ENCODE peak calls at places on chromosomes 3 and 15, in seven cellular contexts. One of them, this sample, is unnamed.

GRCh38 chr3:21059409-21059808 is 691.6 kb downstream of the ZNF385D start:
- DNase-seq in Right ventricle myocardium superior: no peak
- DNase-seq in stimulated activated CD4-positive, alpha-beta T cell treated with anti-CD3 and anti-CD28 coated beads, Interleukin-1b, Interleukin-23, amount 100 ng/mL, for 24 hours: no peak
- DNase-seq in anterior cingulate cortex: no peak
- DNase-seq in AG04450: no peak
- DNase-seq in heart right ventricle: no peak
- DNase-seq in Panc1: no peak
- DNase-seq in this sample: no peak

GRCh38 chr15:37979597-37979996 is 45.2 kb downstream of the TMCO5A start:
- DNase-seq in Right ventricle myocardium superior: no peak
- DNase-seq in anterior cingulate cortex: no peak
- DNase-seq in heart right ventricle: no peak
- DNase-seq in stimulated activated CD4-positive, alpha-beta T cell treated with anti-CD3 and anti-CD28 coated beads, Interleukin-1b, Interleukin-23, amount 100 ng/mL, for 24 hours: no peak
- DNase-seq in AG04450: no peak
- DNase-seq in Panc1: no peak
- DNase-seq in this sample: no peak

GRCh38 chr3:138909904-138910303 is 37.0 kb downstream of the FOXL2 start:
- DNase-seq in AG04450: no peak
- DNase-seq in Panc1: no peak
- DNase-seq in heart right ventricle: no peak
- DNase-seq in Right ventricle myocardium superior: no peak
- DNase-seq in anterior cingulate cortex: no peak
- DNase-seq in stimulated activated CD4-positive, alpha-beta T cell treated with anti-CD3 and anti-CD28 coated beads, Interleukin-1b, Interleukin-23, amount 100 ng/mL, for 24 hours: no peak
- DNase-seq in this sample: no peak

GRCh38 chr3:177281292-177281942 is 84.1 kb upstream of the TBL1XR1 start:
- DNase-seq in AG04450: no peak
- DNase-seq in anterior cingulate cortex: no peak
- DNase-seq in stimulated activated CD4-positive, alpha-beta T cell treated with anti-CD3 and anti-CD28 coated beads, Interleukin-1b, Interleukin-23, amount 100 ng/mL, for 24 hours: no peak
- DNase-seq in Right ventricle myocardium superior: no peak
- DNase-seq in heart right ventricle: no peak
- DNase-seq in Panc1: no peak
- DNase-seq in this sample: no peak

GRCh38 chr3:142285057-142285666 is 59.8 kb upstream of the GK5 start:
- DNase-seq in Panc1: no peak
- DNase-seq in heart right ventricle: no peak
- DNase-seq in AG04450: no peak
- DNase-seq in stimulated activated CD4-positive, alpha-beta T cell treated with anti-CD3 and anti-CD28 coated beads, Interleukin-1b, Interleukin-23, amount 100 ng/mL, for 24 hours: no peak
- DNase-seq in anterior cingulate cortex: no peak
- DNase-seq in Right ventricle myocardium superior: no peak
- DNase-seq in this sample: no peak

GRCh38 chr3:18411541-18411940 is 13.6 kb downstream of the SATB1 start:
- DNase-seq in AG04450: no peak
- DNase-seq in Panc1: no peak
- DNase-seq in Right ventricle myocardium superior: no peak
- DNase-seq in anterior cingulate cortex: no peak
- DNase-seq in stimulated activated CD4-positive, alpha-beta T cell treated with anti-CD3 and anti-CD28 coated beads, Interleukin-1b, Interleukin-23, amount 100 ng/mL, for 24 hours: no peak
- DNase-seq in heart right ventricle: no peak
- DNase-seq in this sample: no peak

GRCh38 chr3:134249935-134250716 is 533 bp downstream of the RYK start:
- DNase-seq in AG04450: no peak
- DNase-seq in heart right ventricle: peak
- DNase-seq in anterior cingulate cortex: peak
- DNase-seq in stimulated activated CD4-positive, alpha-beta T cell treated with anti-CD3 and anti-CD28 coated beads, Interleukin-1b, Interleukin-23, amount 100 ng/mL, for 24 hours: no peak
- DNase-seq in Right ventricle myocardium superior: peak
- DNase-seq in Panc1: no peak
- DNase-seq in this sample: peak

GRCh38 chr3:111582114-111582461 is 13.1 kb downstream of the ZBED2 start:
- DNase-seq in stimulated activated CD4-positive, alpha-beta T cell treated with anti-CD3 and anti-CD28 coated beads, Interleukin-1b, Interleukin-23, amount 100 ng/mL, for 24 hours: no peak
- DNase-seq in heart right ventricle: no peak
- DNase-seq in anterior cingulate cortex: no peak
- DNase-seq in Panc1: no peak
- DNase-seq in Right ventricle myocardium superior: no peak
- DNase-seq in AG04450: peak
- DNase-seq in this sample: no peak

GRCh38 chr3:146747928-146748327 is 142.8 kb upstream of the PLSCR5 start:
- DNase-seq in Panc1: no peak
- DNase-seq in Right ventricle myocardium superior: no peak
- DNase-seq in stimulated activated CD4-positive, alpha-beta T cell treated with anti-CD3 and anti-CD28 coated beads, Interleukin-1b, Interleukin-23, amount 100 ng/mL, for 24 hours: no peak
- DNase-seq in anterior cingulate cortex: no peak
- DNase-seq in AG04450: peak
- DNase-seq in heart right ventricle: no peak
- DNase-seq in this sample: no peak

GRCh38 chr3:74410276-74410941 is 204.1 kb downstream of the CNTN3 start:
- DNase-seq in AG04450: no peak
- DNase-seq in stimulated activated CD4-positive, alpha-beta T cell treated with anti-CD3 and anti-CD28 coated beads, Interleukin-1b, Interleukin-23, amount 100 ng/mL, for 24 hours: no peak
- DNase-seq in heart right ventricle: no peak
- DNase-seq in anterior cingulate cortex: no peak
- DNase-seq in Right ventricle myocardium superior: no peak
- DNase-seq in Panc1: no peak
- DNase-seq in this sample: no peak

GRCh38 chr3:50319181-50319871 is 3.2 kb downstream of the HYAL2 start:
- DNase-seq in anterior cingulate cortex: no peak
- DNase-seq in stimulated activated CD4-positive, alpha-beta T cell treated with anti-CD3 and anti-CD28 coated beads, Interleukin-1b, Interleukin-23, amount 100 ng/mL, for 24 hours: no peak
- DNase-seq in AG04450: no peak
- DNase-seq in Right ventricle myocardium superior: no peak
- DNase-seq in Panc1: no peak
- DNase-seq in heart right ventricle: no peak
- DNase-seq in this sample: no peak

GRCh38 chr3:55327131-55327920 is 159.8 kb downstream of the WNT5A start:
- DNase-seq in AG04450: peak
- DNase-seq in heart right ventricle: no peak
- DNase-seq in stimulated activated CD4-positive, alpha-beta T cell treated with anti-CD3 and anti-CD28 coated beads, Interleukin-1b, Interleukin-23, amount 100 ng/mL, for 24 hours: no peak
- DNase-seq in anterior cingulate cortex: no peak
- DNase-seq in Right ventricle myocardium superior: no peak
- DNase-seq in Panc1: no peak
- DNase-seq in this sample: no peak

GRCh38 chr15:52040167-52040900 is 21.3 kb downstream of the MAPK6 start:
- DNase-seq in AG04450: no peak
- DNase-seq in Panc1: no peak
- DNase-seq in stimulated activated CD4-positive, alpha-beta T cell treated with anti-CD3 and anti-CD28 coated beads, Interleukin-1b, Interleukin-23, amount 100 ng/mL, for 24 hours: no peak
- DNase-seq in heart right ventricle: no peak
- DNase-seq in anterior cingulate cortex: peak
- DNase-seq in Right ventricle myocardium superior: no peak
- DNase-seq in this sample: no peak

GRCh38 chr3:62718515-62719320 is 156.5 kb downstream of the CADPS start:
- DNase-seq in anterior cingulate cortex: peak
- DNase-seq in stimulated activated CD4-positive, alpha-beta T cell treated with anti-CD3 and anti-CD28 coated beads, Interleukin-1b, Interleukin-23, amount 100 ng/mL, for 24 hours: no peak
- DNase-seq in heart right ventricle: no peak
- DNase-seq in AG04450: no peak
- DNase-seq in Right ventricle myocardium superior: no peak
- DNase-seq in Panc1: no peak
- DNase-seq in this sample: no peak

GRCh38 chr15:57571725-57572124 is 20.0 kb upstream of the MYZAP start:
- DNase-seq in Panc1: no peak
- DNase-seq in Right ventricle myocardium superior: no peak
- DNase-seq in anterior cingulate cortex: no peak
- DNase-seq in heart right ventricle: no peak
- DNase-seq in AG04450: no peak
- DNase-seq in stimulated activated CD4-positive, alpha-beta T cell treated with anti-CD3 and anti-CD28 coated beads, Interleukin-1b, Interleukin-23, amount 100 ng/mL, for 24 hours: no peak
- DNase-seq in this sample: no peak

GRCh38 chr3:69690-70089 is 126.9 kb upstream of the CHL1 start:
- DNase-seq in Right ventricle myocardium superior: no peak
- DNase-seq in heart right ventricle: no peak
- DNase-seq in AG04450: no peak
- DNase-seq in stimulated activated CD4-positive, alpha-beta T cell treated with anti-CD3 and anti-CD28 coated beads, Interleukin-1b, Interleukin-23, amount 100 ng/mL, for 24 hours: no peak
- DNase-seq in anterior cingulate cortex: no peak
- DNase-seq in Panc1: no peak
- DNase-seq in this sample: no peak

GRCh38 chr15:52093539-52094502 is 18.8 kb downstream of the BCL2L10 start:
- DNase-seq in Panc1: peak
- DNase-seq in heart right ventricle: no peak
- DNase-seq in stimulated activated CD4-positive, alpha-beta T cell treated with anti-CD3 and anti-CD28 coated beads, Interleukin-1b, Interleukin-23, amount 100 ng/mL, for 24 hours: no peak
- DNase-seq in AG04450: peak
- DNase-seq in Right ventricle myocardium superior: peak
- DNase-seq in anterior cingulate cortex: no peak
- DNase-seq in this sample: no peak

GRCh38 chr3:139198186-139198585 is 145.6 kb upstream of the MRPS22 start:
- DNase-seq in stimulated activated CD4-positive, alpha-beta T cell treated with anti-CD3 and anti-CD28 coated beads, Interleukin-1b, Interleukin-23, amount 100 ng/mL, for 24 hours: no peak
- DNase-seq in AG04450: no peak
- DNase-seq in Right ventricle myocardium superior: no peak
- DNase-seq in Panc1: no peak
- DNase-seq in heart right ventricle: no peak
- DNase-seq in anterior cingulate cortex: no peak
- DNase-seq in this sample: no peak

GRCh38 chr3:127157181-127157828 is 35.6 kb upstream of the PRR23E start:
- DNase-seq in anterior cingulate cortex: no peak
- DNase-seq in heart right ventricle: no peak
- DNase-seq in Right ventricle myocardium superior: no peak
- DNase-seq in Panc1: no peak
- DNase-seq in stimulated activated CD4-positive, alpha-beta T cell treated with anti-CD3 and anti-CD28 coated beads, Interleukin-1b, Interleukin-23, amount 100 ng/mL, for 24 hours: no peak
- DNase-seq in AG04450: no peak
- DNase-seq in this sample: peak

GRCh38 chr3:5635746-5636145 is 448.2 kb downstream of the EDEM1 start:
- DNase-seq in AG04450: no peak
- DNase-seq in stimulated activated CD4-positive, alpha-beta T cell treated with anti-CD3 and anti-CD28 coated beads, Interleukin-1b, Interleukin-23, amount 100 ng/mL, for 24 hours: no peak
- DNase-seq in Right ventricle myocardium superior: no peak
- DNase-seq in heart right ventricle: no peak
- DNase-seq in anterior cingulate cortex: no peak
- DNase-seq in Panc1: no peak
- DNase-seq in this sample: no peak

GRCh38 chr3:37969601-37970100 is 20.9 kb upstream of the VILL start:
- DNase-seq in heart right ventricle: no peak
- DNase-seq in Right ventricle myocardium superior: no peak
- DNase-seq in stimulated activated CD4-positive, alpha-beta T cell treated with anti-CD3 and anti-CD28 coated beads, Interleukin-1b, Interleukin-23, amount 100 ng/mL, for 24 hours: no peak
- DNase-seq in anterior cingulate cortex: no peak
- DNase-seq in AG04450: no peak
- DNase-seq in Panc1: no peak
- DNase-seq in this sample: no peak

GRCh38 chr15:51982013-51982769 is 10.6 kb upstream of the LEO1 start:
- DNase-seq in AG04450: peak
- DNase-seq in Panc1: peak
- DNase-seq in stimulated activated CD4-positive, alpha-beta T cell treated with anti-CD3 and anti-CD28 coated beads, Interleukin-1b, Interleukin-23, amount 100 ng/mL, for 24 hours: no peak
- DNase-seq in heart right ventricle: peak
- DNase-seq in Right ventricle myocardium superior: no peak
- DNase-seq in anterior cingulate cortex: peak
- DNase-seq in this sample: no peak

GRCh38 chr3:122977645-122978466 is 49.7 kb downstream of the SEMA5B start:
- DNase-seq in stimulated activated CD4-positive, alpha-beta T cell treated with anti-CD3 and anti-CD28 coated beads, Interleukin-1b, Interleukin-23, amount 100 ng/mL, for 24 hours: no peak
- DNase-seq in Panc1: no peak
- DNase-seq in anterior cingulate cortex: peak
- DNase-seq in heart right ventricle: peak
- DNase-seq in Right ventricle myocardium superior: peak
- DNase-seq in AG04450: peak
- DNase-seq in this sample: no peak

GRCh38 chr15:71048913-71049675 is 66.2 kb upstream of the THSD4 start:
- DNase-seq in anterior cingulate cortex: no peak
- DNase-seq in Right ventricle myocardium superior: no peak
- DNase-seq in stimulated activated CD4-positive, alpha-beta T cell treated with anti-CD3 and anti-CD28 coated beads, Interleukin-1b, Interleukin-23, amount 100 ng/mL, for 24 hours: no peak
- DNase-seq in Panc1: no peak
- DNase-seq in heart right ventricle: no peak
- DNase-seq in AG04450: peak
- DNase-seq in this sample: no peak

GRCh38 chr3:27714101-27714526 is 8.0 kb downstream of the EOMES start:
- DNase-seq in Right ventricle myocardium superior: no peak
- DNase-seq in anterior cingulate cortex: no peak
- DNase-seq in stimulated activated CD4-positive, alpha-beta T cell treated with anti-CD3 and anti-CD28 coated beads, Interleukin-1b, Interleukin-23, amount 100 ng/mL, for 24 hours: no peak
- DNase-seq in AG04450: no peak
- DNase-seq in Panc1: no peak
- DNase-seq in heart right ventricle: no peak
- DNase-seq in this sample: no peak

GRCh38 chr15:68389041-68389930 is 42.7 kb downstream of the ITGA11 start:
- DNase-seq in Right ventricle myocardium superior: no peak
- DNase-seq in heart right ventricle: no peak
- DNase-seq in Panc1: no peak
- DNase-seq in anterior cingulate cortex: no peak
- DNase-seq in AG04450: no peak
- DNase-seq in stimulated activated CD4-positive, alpha-beta T cell treated with anti-CD3 and anti-CD28 coated beads, Interleukin-1b, Interleukin-23, amount 100 ng/mL, for 24 hours: no peak
- DNase-seq in this sample: peak

GRCh38 chr15:65824031-65824743 is 32.1 kb upstream of the DENND4A start:
- DNase-seq in AG04450: no peak
- DNase-seq in Right ventricle myocardium superior: no peak
- DNase-seq in anterior cingulate cortex: no peak
- DNase-seq in stimulated activated CD4-positive, alpha-beta T cell treated with anti-CD3 and anti-CD28 coated beads, Interleukin-1b, Interleukin-23, amount 100 ng/mL, for 24 hours: no peak
- DNase-seq in heart right ventricle: no peak
- DNase-seq in Panc1: no peak
- DNase-seq in this sample: no peak

GRCh38 chr15:42107483-42107882 is 13.1 kb upstream of the PLA2G4D start:
- DNase-seq in AG04450: no peak
- DNase-seq in stimulated activated CD4-positive, alpha-beta T cell treated with anti-CD3 and anti-CD28 coated beads, Interleukin-1b, Interleukin-23, amount 100 ng/mL, for 24 hours: peak
- DNase-seq in heart right ventricle: no peak
- DNase-seq in Panc1: no peak
- DNase-seq in Right ventricle myocardium superior: no peak
- DNase-seq in anterior cingulate cortex: peak
- DNase-seq in this sample: no peak

GRCh38 chr3:44950273-44950672 is 25.7 kb downstream of the ZDHHC3 start:
- DNase-seq in anterior cingulate cortex: no peak
- DNase-seq in AG04450: no peak
- DNase-seq in heart right ventricle: no peak
- DNase-seq in stimulated activated CD4-positive, alpha-beta T cell treated with anti-CD3 and anti-CD28 coated beads, Interleukin-1b, Interleukin-23, amount 100 ng/mL, for 24 hours: no peak
- DNase-seq in Panc1: no peak
- DNase-seq in Right ventricle myocardium superior: no peak
- DNase-seq in this sample: no peak

This sample was measured in posterior vena cava.